ENCODE peak calls at places on chromosomes 16 and 17, in five cellular contexts. One of them, this sample, is unnamed.

GRCh38 chr17:44601574-44602372 is 44.5 kb downstream of the FZD2 start:
- DNase-seq in effector CD4-positive, alpha-beta T cell: no peak
- DNase-seq in GDM1: no peak
- DNase-seq in cardiac muscle cell: no peak
- DNase-seq in erythroblast: no peak
- DNase-seq in this sample: no peak

GRCh38 chr16:4693956-4694663 is 748 bp downstream of the NUDT16L1 start:
- DNase-seq in erythroblast: peak; percentile 63
- DNase-seq in effector CD4-positive, alpha-beta T cell: peak; percentile 41
- DNase-seq in cardiac muscle cell: peak; percentile 81
- DNase-seq in GDM1: no peak
- DNase-seq in this sample: no peak

GRCh38 chr16:68332411-68333121 is 21.7 kb downstream of the PRMT7 start:
- DNase-seq in GDM1: peak; percentile 61
- DNase-seq in cardiac muscle cell: peak; percentile 52
- DNase-seq in erythroblast: no peak
- DNase-seq in effector CD4-positive, alpha-beta T cell: no peak
- DNase-seq in this sample: peak; percentile 94

GRCh38 chr16:64351116-64351515 is 770.7 kb downstream of the CDH11 start:
- DNase-seq in effector CD4-positive, alpha-beta T cell: no peak
- DNase-seq in erythroblast: no peak
- DNase-seq in cardiac muscle cell: no peak
- DNase-seq in GDM1: no peak
- DNase-seq in this sample: no peak

GRCh38 chr17:82876602-82877391 is 37.0 kb upstream of the ZNF750 start:
- DNase-seq in cardiac muscle cell: peak; percentile 81
- DNase-seq in GDM1: no peak
- DNase-seq in effector CD4-positive, alpha-beta T cell: no peak
- DNase-seq in erythroblast: peak; percentile 77
- DNase-seq in this sample: peak; percentile 26

GRCh38 chr16:66484453-66485213 is 57.5 kb downstream of the BEAN1 start:
- DNase-seq in effector CD4-positive, alpha-beta T cell: no peak
- DNase-seq in cardiac muscle cell: no peak
- DNase-seq in GDM1: no peak
- DNase-seq in erythroblast: no peak
- DNase-seq in this sample: no peak

GRCh38 chr16:50509521-50510341 is 38.5 kb upstream of the NKD1 start:
- DNase-seq in effector CD4-positive, alpha-beta T cell: peak; percentile 8
- DNase-seq in cardiac muscle cell: peak; percentile 34
- DNase-seq in erythroblast: peak; percentile 67
- DNase-seq in GDM1: no peak
- DNase-seq in this sample: no peak

GRCh38 chr16:48126801-48127644 is 28.8 kb downstream of the ABCC12 start:
- DNase-seq in effector CD4-positive, alpha-beta T cell: no peak
- DNase-seq in cardiac muscle cell: peak; percentile 98
- DNase-seq in erythroblast: no peak
- DNase-seq in GDM1: no peak
- DNase-seq in this sample: peak; percentile 36

GRCh38 chr16:66927012-66927436 is 1.7 kb upstream of the RRAD start:
- DNase-seq in GDM1: no peak
- DNase-seq in erythroblast: no peak
- DNase-seq in effector CD4-positive, alpha-beta T cell: no peak
- DNase-seq in cardiac muscle cell: peak; percentile 93
- DNase-seq in this sample: no peak

GRCh38 chr17:57915532-57915931 is 39.7 kb downstream of the CUEDC1 start:
- DNase-seq in effector CD4-positive, alpha-beta T cell: no peak
- DNase-seq in GDM1: no peak
- DNase-seq in cardiac muscle cell: no peak
- DNase-seq in erythroblast: no peak
- DNase-seq in this sample: no peak

GRCh38 chr17:81046131-81046769 is 11.3 kb downstream of the BAIAP2 start:
- DNase-seq in GDM1: no peak
- DNase-seq in cardiac muscle cell: no peak
- DNase-seq in effector CD4-positive, alpha-beta T cell: no peak
- DNase-seq in erythroblast: no peak
- DNase-seq in this sample: no peak

GRCh38 chr17:6476061-6476833 is 32.0 kb downstream of the PIMREG start:
- DNase-seq in effector CD4-positive, alpha-beta T cell: no peak
- DNase-seq in erythroblast: no peak
- DNase-seq in cardiac muscle cell: no peak
- DNase-seq in GDM1: no peak
- DNase-seq in this sample: no peak

GRCh38 chr17:5500804-5501391 is 14.5 kb downstream of the MIS12 start:
- DNase-seq in GDM1: no peak
- DNase-seq in effector CD4-positive, alpha-beta T cell: peak; percentile 71
- DNase-seq in cardiac muscle cell: peak; percentile 90
- DNase-seq in erythroblast: peak; percentile 14
- DNase-seq in this sample: peak; percentile 24

GRCh38 chr17:81412490-81413093 is 17.3 kb downstream of the BAHCC1 start:
- DNase-seq in GDM1: no peak
- DNase-seq in cardiac muscle cell: peak; percentile 53
- DNase-seq in effector CD4-positive, alpha-beta T cell: no peak
- DNase-seq in erythroblast: no peak
- DNase-seq in this sample: no peak

GRCh38 chr17:40453881-40454630 is 10.8 kb downstream of the IGFBP4 start:
- DNase-seq in effector CD4-positive, alpha-beta T cell: no peak
- DNase-seq in cardiac muscle cell: no peak
- DNase-seq in GDM1: no peak
- DNase-seq in erythroblast: no peak
- DNase-seq in this sample: no peak

GRCh38 chr16:4693296-4693955 is at the start of gene NUDT16L1:
- DNase-seq in effector CD4-positive, alpha-beta T cell: peak; percentile 93
- DNase-seq in erythroblast: peak; percentile 99
- DNase-seq in cardiac muscle cell: peak; percentile 97
- DNase-seq in GDM1: peak; percentile 97
- DNase-seq in this sample: peak; percentile 76

GRCh38 chr17:27677191-27677590 is 46.2 kb downstream of the LGALS9 start:
- DNase-seq in GDM1: no peak
- DNase-seq in effector CD4-positive, alpha-beta T cell: no peak
- DNase-seq in erythroblast: no peak
- DNase-seq in cardiac muscle cell: no peak
- DNase-seq in this sample: no peak

GRCh38 chr17:71460943-71461342 is 659.9 kb upstream of the SOX9 start:
- DNase-seq in GDM1: no peak
- DNase-seq in effector CD4-positive, alpha-beta T cell: no peak
- DNase-seq in cardiac muscle cell: peak; percentile 50
- DNase-seq in erythroblast: peak; percentile 0
- DNase-seq in this sample: no peak

GRCh38 chr17:66474810-66475497 is 172.5 kb downstream of the PRKCA start:
- DNase-seq in GDM1: no peak
- DNase-seq in effector CD4-positive, alpha-beta T cell: no peak
- DNase-seq in erythroblast: no peak
- DNase-seq in cardiac muscle cell: no peak
- DNase-seq in this sample: no peak

GRCh38 chr17:42275527-42276358 is 448 bp downstream of the STAT5B start:
- DNase-seq in erythroblast: peak; percentile 91
- DNase-seq in GDM1: peak; percentile 38
- DNase-seq in cardiac muscle cell: peak; percentile 66
- DNase-seq in effector CD4-positive, alpha-beta T cell: peak; percentile 29
- DNase-seq in this sample: no peak

GRCh38 chr17:79003661-79004411 is 5.7 kb downstream of the CANT1 start:
- DNase-seq in effector CD4-positive, alpha-beta T cell: no peak
- DNase-seq in erythroblast: no peak
- DNase-seq in GDM1: no peak
- DNase-seq in cardiac muscle cell: no peak
- DNase-seq in this sample: no peak

GRCh38 chr17:57257911-57258885 is 1.9 kb downstream of the MSI2 start:
- DNase-seq in erythroblast: peak; percentile 79
- DNase-seq in effector CD4-positive, alpha-beta T cell: no peak
- DNase-seq in cardiac muscle cell: peak; percentile 54
- DNase-seq in GDM1: no peak
- DNase-seq in this sample: no peak

GRCh38 chr16:8785408-8785807 is 12.0 kb downstream of the TMEM186 start:
- DNase-seq in cardiac muscle cell: no peak
- DNase-seq in GDM1: no peak
- DNase-seq in effector CD4-positive, alpha-beta T cell: no peak
- DNase-seq in erythroblast: no peak
- DNase-seq in this sample: no peak

GRCh38 chr16:30561212-30561816 is 3.1 kb upstream of the ZNF764 start:
- DNase-seq in effector CD4-positive, alpha-beta T cell: no peak
- DNase-seq in cardiac muscle cell: no peak
- DNase-seq in erythroblast: no peak
- DNase-seq in GDM1: peak; percentile 38
- DNase-seq in this sample: no peak

GRCh38 chr16:66706506-66706880 is 9.9 kb upstream of the CMTM4 start:
- DNase-seq in erythroblast: no peak
- DNase-seq in GDM1: no peak
- DNase-seq in effector CD4-positive, alpha-beta T cell: no peak
- DNase-seq in cardiac muscle cell: no peak
- DNase-seq in this sample: no peak